ENCODE peak calls at places on chromosomes 5 and 9, in nine cellular contexts. B, C, P, Y, I, A, U, G and S are unnamed samples.

GRCh38 chr9:80197661-80198060 is 625.9 kb downstream of the TLE4 start:
- DNase-seq in B (no peak), C (no peak), P (no peak), Y (no peak), I (no peak), A (no peak), U (no peak), G (no peak), S (no peak)

GRCh38 chr9:76464706-76465105 is 5.7 kb downstream of the GCNT1 start:
- DNase-seq in B (no peak), C (no peak), P (no peak), Y (no peak), I (no peak), A (no peak), U (no peak), G (no peak), S (no peak)

GRCh38 chr9:93613791-93614190 is 37.4 kb downstream of the PHF2 start:
- DNase-seq in B (no peak), C (no peak), P (no peak), Y (no peak), I (no peak), A (no peak), U (no peak), G (no peak), S (no peak)

GRCh38 chr9:134738869-134739659 is 97.5 kb downstream of the COL5A1 start:
- DNase-seq in B (peak), C (peak), P (peak), Y (peak), I (no peak), A (peak), U (peak), G (peak), S (peak)

GRCh38 chr9:18442629-18443491 is 31.1 kb upstream of the ADAMTSL1 start:
- DNase-seq in B (peak), C (peak), P (peak), Y (peak), I (no peak), A (peak), U (peak), G (peak), S (peak)

GRCh38 chr9:95182854-95183563 is 134.5 kb downstream of the FANCC start:
- DNase-seq in B (no peak), C (no peak), P (peak), Y (no peak), I (no peak), A (no peak), U (no peak), G (peak), S (no peak)

GRCh38 chr9:88186495-88187110 is 48.3 kb upstream of the SPATA31C2 start:
- DNase-seq in B (no peak), C (no peak), P (no peak), Y (no peak), I (no peak), A (no peak), U (no peak), G (no peak), S (no peak)

GRCh38 chr5:153496835-153497234 is 6.4 kb downstream of the GRIA1 start:
- DNase-seq in B (peak), C (peak), P (peak), Y (no peak), I (peak), A (no peak), U (peak), G (peak), S (no peak)

GRCh38 chr5:115559524-115559923 is 14.9 kb upstream of the FEM1C start:
- DNase-seq in B (peak), C (peak), P (no peak), Y (no peak), I (no peak), A (no peak), U (no peak), G (no peak), S (no peak)

GRCh38 chr5:172113036-172113435 is 75.0 kb downstream of the STK10 start:
- DNase-seq in B (no peak), C (no peak), P (no peak), Y (peak), I (no peak), A (no peak), U (peak), G (no peak), S (no peak)

GRCh38 chr9:72856985-72857631 is 95.7 kb downstream of the ALDH1A1 start:
- DNase-seq in B (peak), C (peak), P (peak), Y (no peak), I (no peak), A (no peak), U (peak), G (peak), S (peak)

GRCh38 chr5:142684508-142685031 is 1.3 kb downstream of the FGF1 start:
- DNase-seq in B (peak), C (no peak), P (peak), Y (no peak), I (no peak), A (no peak), U (no peak), G (no peak), S (peak)

GRCh38 chr5:176542596-176543427 is 5.6 kb upstream of the RNF44 start:
- DNase-seq in B (no peak), C (no peak), P (peak), Y (no peak), I (no peak), A (peak), U (no peak), G (peak), S (no peak)

GRCh38 chr5:141605523-141606277 is 13.1 kb downstream of the DIAPH1 start:
- DNase-seq in B (peak), C (peak), P (peak), Y (peak), I (no peak), A (peak), U (peak), G (no peak), S (no peak)

GRCh38 chr9:111902396-111903147 is 6.0 kb downstream of the UGCG start:
- DNase-seq in B (peak), C (no peak), P (no peak), Y (no peak), I (no peak), A (no peak), U (no peak), G (no peak), S (no peak)

GRCh38 chr9:132547436-132547835 is 35.0 kb upstream of the BARHL1 start:
- DNase-seq in B (no peak), C (no peak), P (no peak), Y (no peak), I (no peak), A (no peak), U (no peak), G (no peak), S (no peak)

GRCh38 chr9:82057805-82058204 is 69.2 kb downstream of the SPATA31D1 start:
- DNase-seq in B (no peak), C (no peak), P (no peak), Y (no peak), I (no peak), A (no peak), U (no peak), G (no peak), S (no peak)

GRCh38 chr5:107668933-107669542 is 1.7 kb downstream of the EFNA5 start:
- DNase-seq in B (no peak), C (peak), P (peak), Y (no peak), I (no peak), A (no peak), U (no peak), G (peak), S (no peak)

GRCh38 chr5:100464418-100464817 is 70.8 kb upstream of the FAM174A start:
- DNase-seq in B (no peak), C (peak), P (no peak), Y (no peak), I (no peak), A (no peak), U (no peak), G (no peak), S (no peak)

GRCh38 chr5:102290004-102290403 is 6.1 kb downstream of the SLCO4C1 start:
- DNase-seq in B (no peak), C (no peak), P (no peak), Y (no peak), I (no peak), A (no peak), U (no peak), G (no peak), S (no peak)

GRCh38 chr9:136061405-136061804 is 33.7 kb downstream of the NACC2 start:
- DNase-seq in B (no peak), C (no peak), P (no peak), Y (no peak), I (no peak), A (no peak), U (no peak), G (no peak), S (no peak)

GRCh38 chr5:109823597-109823996 is 133.9 kb downstream of the MAN2A1 start:
- DNase-seq in B (peak), C (no peak), P (no peak), Y (no peak), I (peak), A (no peak), U (no peak), G (no peak), S (no peak)

GRCh38 chr9:95131023-95131943 is 186.2 kb downstream of the FANCC start:
- DNase-seq in B (peak), C (peak), P (peak), Y (no peak), I (peak), A (peak), U (peak), G (peak), S (peak)

GRCh38 chr5:41524174-41524573 is 13.8 kb upstream of the PLCXD3 start:
- DNase-seq in B (peak), C (no peak), P (no peak), Y (no peak), I (no peak), A (no peak), U (peak), G (no peak), S (no peak)

GRCh38 chr5:142981886-142982820 is 212.0 kb downstream of the ARHGAP26 start:
- DNase-seq in B (peak), C (peak), P (peak), Y (no peak), I (no peak), A (peak), U (peak), G (peak), S (peak)

GRCh38 chr5:130605200-130605599 is 559.9 kb downstream of the HINT1 start:
- DNase-seq in B (no peak), C (no peak), P (no peak), Y (no peak), I (no peak), A (no peak), U (peak), G (peak), S (no peak)

GRCh38 chr5:155883966-155884555 is 442.9 kb upstream of the SGCD start:
- DNase-seq in B (no peak), C (peak), P (no peak), Y (no peak), I (no peak), A (no peak), U (no peak), G (peak), S (no peak)

GRCh38 chr9:129626944-129627297 is 958 bp downstream of the NTMT1 start:
- DNase-seq in B (peak), C (peak), P (no peak), Y (no peak), I (no peak), A (no peak), U (peak), G (no peak), S (no peak)

GRCh38 chr5:155794801-155795200 is 532.2 kb upstream of the SGCD start:
- DNase-seq in B (no peak), C (no peak), P (no peak), Y (no peak), I (no peak), A (no peak), U (peak), G (no peak), S (no peak)

GRCh38 chr5:9239071-9239470 is 306.8 kb downstream of the SEMA5A start:
- DNase-seq in B (no peak), C (peak), P (no peak), Y (no peak), I (no peak), A (no peak), U (no peak), G (no peak), S (no peak)

GRCh38 chr5:132000677-132001453 is 10.6 kb downstream of the ACSL6 start:
- DNase-seq in B (no peak), C (no peak), P (no peak), Y (no peak), I (no peak), A (no peak), U (peak), G (no peak), S (no peak)

GRCh38 chr9:14096182-14096922 is 217.6 kb downstream of the NFIB start:
- DNase-seq in B (peak), C (no peak), P (no peak), Y (no peak), I (no peak), A (no peak), U (no peak), G (peak), S (no peak)

GRCh38 chr9:37966443-37967271 is 62.7 kb upstream of the SLC25A51 start:
- DNase-seq in B (peak), C (no peak), P (no peak), Y (no peak), I (no peak), A (no peak), U (no peak), G (no peak), S (no peak)

GRCh38 chr9:83299556-83299955 is 236.6 kb upstream of the RASEF start:
- DNase-seq in B (peak), C (peak), P (no peak), Y (no peak), I (no peak), A (no peak), U (no peak), G (no peak), S (no peak)